ENCODE peak calls at places on chromosomes 6 and 20, in eight cellular contexts. P, B, N, V, X, Q, Y and O are unnamed samples.
A peak's percentile ranks its signal among the peaks of the same experiment; 100 is the strongest.

GRCh38 chr6:148398244-148398643 is 55.6 kb downstream of the SASH1 start:
- DNase-seq in N (no peak), Y (no peak), B (no peak), P (no peak), Q (no peak), X (no peak), V (no peak), O (no peak)

GRCh38 chr6:44487002-44487401 is 99.5 kb downstream of the CDC5L start:
- DNase-seq in P (no peak), Q (no peak), V (no peak), N (no peak), X (no peak), Y (no peak), B (no peak), O (no peak)

GRCh38 chr6:106257195-106257594 is 68.4 kb downstream of the ATG5 start:
- DNase-seq in Q (no peak), V (no peak), X (peak; percentile 82), P (no peak), Y (peak; percentile 52), N (no peak), B (no peak), O (no peak)

GRCh38 chr6:133377219-133377618 is 136.1 kb downstream of the EYA4 start:
- DNase-seq in Y (no peak), V (no peak), X (no peak), N (no peak), P (no peak), Q (no peak), B (no peak), O (no peak)

GRCh38 chr6:92495246-92495645 is 924.1 kb downstream of the EPHA7 start:
- DNase-seq in Y (no peak), Q (no peak), B (no peak), V (no peak), N (no peak), P (peak; percentile 26), X (no peak), O (no peak)

GRCh38 chr20:19143890-19144289 is 68.6 kb upstream of the SLC24A3 start:
- DNase-seq in N (no peak), X (no peak), Y (no peak), Q (no peak), B (no peak), P (no peak), V (no peak), O (no peak)

GRCh38 chr6:73728548-73729205 is 32.7 kb downstream of the CD109 start:
- DNase-seq in N (peak; percentile 27), Y (no peak), V (no peak), B (no peak), Q (no peak), P (no peak), X (no peak), O (no peak)

GRCh38 chr6:162389353-162390085 is 338.0 kb downstream of the PRKN start:
- DNase-seq in P (no peak), N (no peak), Q (no peak), Y (no peak), X (no peak), B (no peak), V (no peak), O (no peak)

GRCh38 chr20:58374906-58375760 is 13.9 kb upstream of the VAPB start:
- DNase-seq in Q (no peak), B (no peak), P (no peak), X (no peak), N (peak; percentile 45), Y (peak; percentile 64), V (no peak), O (no peak)

GRCh38 chr20:59400666-59401065 is 100.3 kb downstream of the EDN3 start:
- DNase-seq in V (no peak), Y (no peak), X (no peak), B (no peak), P (no peak), Q (no peak), N (no peak), O (no peak)

GRCh38 chr6:123803862-123804681 is at the start of gene NKAIN2:
- DNase-seq in P (no peak), B (no peak), Q (no peak), N (no peak), Y (no peak), V (peak; percentile 60), X (no peak), O (no peak)

GRCh38 chr6:79231101-79231500 is 3.4 kb downstream of the HMGN3 start:
- DNase-seq in P (no peak), B (no peak), Y (no peak), X (no peak), N (no peak), Q (no peak), V (no peak), O (no peak)

GRCh38 chr20:23435675-23436539 is 3.6 kb upstream of the CSTL1 start:
- DNase-seq in X (no peak), Y (no peak), V (no peak), B (peak; percentile 76), P (no peak), N (no peak), Q (no peak), O (no peak)

GRCh38 chr6:42727627-42728026 is 5.2 kb upstream of the PRPH2 start:
- DNase-seq in V (no peak), P (no peak), X (no peak), Q (peak; percentile 27), B (no peak), Y (no peak), N (no peak), O (no peak)

GRCh38 chr6:41677430-41678045 is 39.3 kb downstream of the MDFI start:
- DNase-seq in N (no peak), P (no peak), B (no peak), X (no peak), Q (no peak), Y (no peak), V (no peak), O (no peak)

GRCh38 chr6:13523826-13524622 is 36.6 kb upstream of the GFOD1 start:
- DNase-seq in X (no peak), B (no peak), N (no peak), Y (no peak), P (no peak), Q (no peak), V (no peak), O (no peak)

GRCh38 chr6:9511157-9511556 is 903.7 kb downstream of the TFAP2A start:
- DNase-seq in V (no peak), Y (no peak), X (no peak), B (no peak), N (no peak), P (no peak), Q (no peak), O (no peak)

GRCh38 chr6:106114492-106114891 is 28.4 kb downstream of the PRDM1 start:
- DNase-seq in V (no peak), P (no peak), B (no peak), Y (no peak), N (no peak), Q (no peak), X (no peak), O (no peak)

GRCh38 chr20:23614163-23614562 is 8.4 kb upstream of the CST9 start:
- DNase-seq in N (no peak), P (no peak), B (no peak), Y (no peak), X (no peak), V (no peak), Q (no peak), O (no peak)

GRCh38 chr6:16602035-16602434 is 159.2 kb downstream of the ATXN1 start:
- DNase-seq in P (no peak), Q (no peak), N (no peak), Y (no peak), V (no peak), X (no peak), B (no peak), O (no peak)

GRCh38 chr6:157614026-157614484 is 209.0 kb upstream of the SNX9 start:
- DNase-seq in B (no peak), Q (no peak), X (no peak), Y (no peak), N (no peak), P (no peak), V (no peak), O (no peak)
- TF ChIP-seq CTCF in B (no peak), Q (no peak), X (no peak), Y (no peak), N (no peak), P (no peak), V (no peak), O (no peak)

DNA sequence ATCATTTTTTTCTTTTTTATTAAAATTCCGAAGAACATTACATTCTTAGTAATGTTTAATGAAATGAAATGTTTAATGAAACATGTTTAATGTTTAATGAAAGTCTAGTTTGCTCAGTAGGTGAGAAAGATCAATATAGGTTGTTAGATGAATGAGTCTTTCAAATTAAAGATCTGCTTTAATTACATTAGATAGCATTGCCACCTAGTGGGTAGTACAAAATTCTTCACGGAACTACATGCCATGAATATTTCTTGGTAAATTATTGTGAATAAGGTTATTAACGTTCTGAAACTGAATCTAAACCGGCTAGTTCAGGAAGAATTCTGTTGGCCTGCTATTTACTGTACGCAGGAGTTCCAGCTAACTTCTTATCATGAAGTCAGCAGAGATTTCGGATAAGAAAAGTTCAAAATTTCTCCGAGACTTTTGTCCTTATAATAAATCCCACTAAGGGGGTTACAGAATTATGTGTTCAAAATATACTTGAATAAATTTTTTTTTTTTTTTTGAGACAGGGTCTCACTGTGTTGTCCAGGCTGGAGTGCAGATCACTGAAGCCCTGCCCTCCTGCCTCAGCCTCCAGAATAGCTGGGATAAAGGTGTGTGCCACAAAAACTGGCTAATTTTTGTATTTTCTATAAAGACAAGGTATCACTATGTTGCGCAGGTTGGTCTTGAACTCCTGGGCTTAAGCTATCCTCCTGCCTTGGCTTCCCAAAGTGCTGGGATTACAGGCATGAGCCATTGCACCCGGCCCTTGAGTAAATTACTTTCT is 7.9 kb upstream of the GMNN start:
- DNase-seq in B (no peak), P (no peak), N (no peak), Q (no peak), Y (no peak), V (no peak), X (peak; percentile 56), O (no peak)
- TF ChIP-seq CTCF in B (peak; percentile 84), P (no peak), N (peak; percentile 11), Q (peak; percentile 27), Y (peak; percentile 36), V (peak; percentile 56), X (peak; percentile 34), O (peak; percentile 75)

GRCh38 chr20:32943490-32944052 is 60.7 kb downstream of the SUN5 start:
- DNase-seq in P (no peak), X (no peak), N (no peak), B (no peak), Q (no peak), V (no peak), Y (no peak), O (no peak)
- TF ChIP-seq CTCF in P (no peak), X (no peak), N (no peak), B (no peak), Q (no peak), V (no peak), Y (no peak), O (no peak)

GRCh38 chr20:4190792-4191519 is 175.6 kb upstream of the RNF24 start:
- DNase-seq in N (no peak), X (peak; percentile 84), P (no peak), B (no peak), Q (no peak), V (no peak), Y (no peak), O (no peak)

GRCh38 chr20:4192378-4193048 is 177.2 kb upstream of the RNF24 start:
- DNase-seq in Y (peak; percentile 7), X (peak; percentile 87), V (no peak), Q (no peak), B (no peak), P (no peak), N (no peak), O (no peak)

GRCh38 chr20:4193053-4193452 is 177.7 kb upstream of the RNF24 start:
- DNase-seq in B (no peak), Y (no peak), P (no peak), V (no peak), Q (no peak), N (no peak), X (peak; percentile 72), O (no peak)

GRCh38 chr20:4195499-4195898 is 180.1 kb upstream of the RNF24 start:
- DNase-seq in X (peak; percentile 23), Y (no peak), P (no peak), Q (no peak), B (no peak), V (peak; percentile 32), N (no peak), O (no peak)
- TF ChIP-seq CTCF in X (peak; percentile 64), Y (peak; percentile 77), P (no peak), Q (no peak), B (peak; percentile 19), V (peak; percentile 48), N (no peak), O (no peak)